ENCODE peak calls at places on chromosomes 11 and 22, in nine cellular contexts. One of them, this sample, is unnamed.

GRCh38 chr11:119774180-119774763 is 45.3 kb upstream of the NECTIN1 start:
- DNase-seq in HCT116: no peak
- DNase-seq in GM12878: no peak
- DNase-seq in Panc1: no peak
- DNase-seq in suprapubic skin: no peak
- DNase-seq in stomach: no peak
- DNase-seq in H1: no peak
- DNase-seq in spleen: peak
- DNase-seq in HL-60: no peak
- DNase-seq in this sample: no peak

GRCh38 chr11:81744336-81745116 is 989.1 kb downstream of the FAM181B start:
- DNase-seq in H1: no peak
- DNase-seq in spleen: no peak
- DNase-seq in suprapubic skin: no peak
- DNase-seq in HL-60: no peak
- DNase-seq in Panc1: no peak
- DNase-seq in GM12878: no peak
- DNase-seq in HCT116: no peak
- DNase-seq in stomach: no peak
- DNase-seq in this sample: peak

GRCh38 chr11:73680687-73681086 is 34.3 kb downstream of the PLEKHB1 start:
- DNase-seq in HL-60: no peak
- DNase-seq in Panc1: no peak
- DNase-seq in stomach: no peak
- DNase-seq in spleen: no peak
- DNase-seq in HCT116: no peak
- DNase-seq in GM12878: no peak
- DNase-seq in H1: no peak
- DNase-seq in suprapubic skin: no peak
- DNase-seq in this sample: no peak

GRCh38 chr11:35160902-35161585 is 22.1 kb downstream of the CD44 start:
- DNase-seq in GM12878: no peak
- DNase-seq in HL-60: no peak
- DNase-seq in HCT116: no peak
- DNase-seq in spleen: no peak
- DNase-seq in suprapubic skin: no peak
- DNase-seq in stomach: no peak
- DNase-seq in Panc1: no peak
- DNase-seq in H1: no peak
- DNase-seq in this sample: no peak

GRCh38 chr11:83409891-83410290 is 123.7 kb upstream of the CCDC90B start:
- DNase-seq in HCT116: no peak
- DNase-seq in stomach: peak
- DNase-seq in spleen: no peak
- DNase-seq in suprapubic skin: no peak
- DNase-seq in HL-60: no peak
- DNase-seq in Panc1: no peak
- DNase-seq in GM12878: no peak
- DNase-seq in H1: no peak
- DNase-seq in this sample: no peak

GRCh38 chr11:59206635-59207034 is 6.1 kb downstream of the MPEG1 start:
- DNase-seq in Panc1: no peak
- DNase-seq in spleen: no peak
- DNase-seq in HCT116: peak
- DNase-seq in stomach: peak
- DNase-seq in GM12878: no peak
- DNase-seq in HL-60: no peak
- DNase-seq in H1: peak
- DNase-seq in suprapubic skin: no peak
- DNase-seq in this sample: no peak

GRCh38 chr11:118437046-118437735 is 899 bp downstream of the KMT2A start:
- DNase-seq in spleen: peak
- DNase-seq in suprapubic skin: no peak
- DNase-seq in GM12878: no peak
- DNase-seq in Panc1: no peak
- DNase-seq in HCT116: no peak
- DNase-seq in stomach: no peak
- DNase-seq in H1: peak
- DNase-seq in HL-60: no peak
- DNase-seq in this sample: peak

GRCh38 chr11:3121931-3122774 is 43.0 kb downstream of the OSBPL5 start:
- DNase-seq in spleen: peak
- DNase-seq in GM12878: no peak
- DNase-seq in HCT116: no peak
- DNase-seq in stomach: peak
- DNase-seq in H1: no peak
- DNase-seq in Panc1: no peak
- DNase-seq in HL-60: no peak
- DNase-seq in suprapubic skin: peak
- DNase-seq in this sample: peak

GRCh38 chr11:112292785-112293407 is 32.2 kb upstream of the PLET1 start:
- DNase-seq in HCT116: no peak
- DNase-seq in GM12878: no peak
- DNase-seq in suprapubic skin: no peak
- DNase-seq in spleen: no peak
- DNase-seq in H1: no peak
- DNase-seq in Panc1: no peak
- DNase-seq in stomach: peak
- DNase-seq in HL-60: peak
- DNase-seq in this sample: no peak

GRCh38 chr11:7004482-7004881 is 15.7 kb downstream of the ZNF214 start:
- DNase-seq in spleen: no peak
- DNase-seq in Panc1: peak
- DNase-seq in stomach: no peak
- DNase-seq in suprapubic skin: no peak
- DNase-seq in HCT116: no peak
- DNase-seq in HL-60: no peak
- DNase-seq in GM12878: no peak
- DNase-seq in H1: no peak
- DNase-seq in this sample: no peak

GRCh38 chr11:18773104-18773503 is 18.5 kb downstream of the PTPN5 start:
- DNase-seq in HL-60: no peak
- DNase-seq in HCT116: no peak
- DNase-seq in spleen: no peak
- DNase-seq in H1: peak
- DNase-seq in suprapubic skin: no peak
- DNase-seq in stomach: no peak
- DNase-seq in GM12878: no peak
- DNase-seq in Panc1: no peak
- DNase-seq in this sample: no peak

GRCh38 chr11:120547871-120548681 is 36.5 kb downstream of the GRIK4 start:
- DNase-seq in HL-60: no peak
- DNase-seq in suprapubic skin: no peak
- DNase-seq in Panc1: no peak
- DNase-seq in spleen: peak
- DNase-seq in HCT116: peak
- DNase-seq in GM12878: no peak
- DNase-seq in stomach: peak
- DNase-seq in H1: no peak
- DNase-seq in this sample: peak

GRCh38 chr11:2368178-2368850 is 8.8 kb upstream of the CD81 start:
- DNase-seq in HCT116: no peak
- DNase-seq in HL-60: no peak
- DNase-seq in spleen: peak
- DNase-seq in H1: no peak
- DNase-seq in GM12878: no peak
- DNase-seq in suprapubic skin: no peak
- DNase-seq in Panc1: no peak
- DNase-seq in stomach: no peak
- DNase-seq in this sample: no peak

GRCh38 chr11:63829823-63830489 is 9.0 kb upstream of the MARK2 start:
- DNase-seq in stomach: no peak
- DNase-seq in Panc1: no peak
- DNase-seq in spleen: no peak
- DNase-seq in suprapubic skin: no peak
- DNase-seq in H1: peak
- DNase-seq in HL-60: no peak
- DNase-seq in GM12878: no peak
- DNase-seq in HCT116: no peak
- DNase-seq in this sample: no peak

GRCh38 chr11:6646631-6647281 is 8.9 kb downstream of the DCHS1 start:
- DNase-seq in HCT116: no peak
- DNase-seq in GM12878: peak
- DNase-seq in HL-60: peak
- DNase-seq in spleen: peak
- DNase-seq in Panc1: no peak
- DNase-seq in suprapubic skin: no peak
- DNase-seq in H1: no peak
- DNase-seq in stomach: no peak
- DNase-seq in this sample: peak

GRCh38 chr22:44096736-44097135 is 72.6 kb downstream of the PARVB start:
- DNase-seq in Panc1: no peak
- DNase-seq in spleen: peak
- DNase-seq in GM12878: no peak
- DNase-seq in HL-60: no peak
- DNase-seq in HCT116: no peak
- DNase-seq in H1: no peak
- DNase-seq in stomach: no peak
- DNase-seq in suprapubic skin: no peak
- DNase-seq in this sample: no peak

GRCh38 chr11:127273593-127274327 is 273.2 kb upstream of the KIRREL3 start:
- DNase-seq in suprapubic skin: no peak
- DNase-seq in HL-60: no peak
- DNase-seq in HCT116: no peak
- DNase-seq in stomach: no peak
- DNase-seq in spleen: no peak
- DNase-seq in Panc1: no peak
- DNase-seq in GM12878: no peak
- DNase-seq in H1: no peak
- DNase-seq in this sample: no peak
- TF ChIP-seq POLR2AphosphoS5 in suprapubic skin: no peak
- TF ChIP-seq POLR2AphosphoS5 in HL-60: no peak
- TF ChIP-seq POLR2AphosphoS5 in HCT116: no peak
- TF ChIP-seq POLR2AphosphoS5 in stomach: no peak
- TF ChIP-seq POLR2AphosphoS5 in spleen: no peak
- TF ChIP-seq POLR2AphosphoS5 in Panc1: no peak
- TF ChIP-seq POLR2AphosphoS5 in GM12878: no peak
- TF ChIP-seq POLR2AphosphoS5 in H1: no peak
- TF ChIP-seq POLR2AphosphoS5 in this sample: no peak

GRCh38 chr22:25068701-25069100 is 116.2 kb downstream of the KIAA1671 start:
- DNase-seq in spleen: peak
- DNase-seq in Panc1: no peak
- DNase-seq in GM12878: no peak
- DNase-seq in HL-60: no peak
- DNase-seq in H1: no peak
- DNase-seq in stomach: no peak
- DNase-seq in HCT116: no peak
- DNase-seq in suprapubic skin: no peak
- DNase-seq in this sample: peak
- H3K27ac ChIP-seq in spleen: peak
- H3K27ac ChIP-seq in Panc1: no peak
- H3K27ac ChIP-seq in GM12878: no peak
- H3K27ac ChIP-seq in HL-60: no peak
- H3K27ac ChIP-seq in H1: no peak
- H3K27ac ChIP-seq in stomach: peak
- H3K27ac ChIP-seq in HCT116: no peak
- H3K27ac ChIP-seq in suprapubic skin: no peak
- H3K27ac ChIP-seq in this sample: peak

GRCh38 chr11:11076276-11076675 is 218.4 kb upstream of the ZBED5 start:
- DNase-seq in suprapubic skin: no peak
- DNase-seq in H1: no peak
- DNase-seq in Panc1: no peak
- DNase-seq in HL-60: no peak
- DNase-seq in GM12878: no peak
- DNase-seq in HCT116: no peak
- DNase-seq in stomach: no peak
- DNase-seq in spleen: no peak
- DNase-seq in this sample: no peak

GRCh38 chr11:11077898-11078297 is 220.0 kb upstream of the ZBED5 start:
- DNase-seq in spleen: no peak
- DNase-seq in stomach: no peak
- DNase-seq in GM12878: no peak
- DNase-seq in Panc1: no peak
- DNase-seq in HL-60: no peak
- DNase-seq in H1: no peak
- DNase-seq in HCT116: no peak
- DNase-seq in suprapubic skin: no peak
- DNase-seq in this sample: no peak

GRCh38 chr11:11076879-11077278 is 219.0 kb upstream of the ZBED5 start:
- DNase-seq in GM12878: no peak
- DNase-seq in spleen: no peak
- DNase-seq in suprapubic skin: no peak
- DNase-seq in HCT116: no peak
- DNase-seq in H1: no peak
- DNase-seq in stomach: no peak
- DNase-seq in Panc1: no peak
- DNase-seq in HL-60: no peak
- DNase-seq in this sample: no peak

GRCh38 chr11:11075515-11076171 is 217.8 kb upstream of the ZBED5 start:
- DNase-seq in HCT116: no peak
- DNase-seq in GM12878: no peak
- DNase-seq in stomach: no peak
- DNase-seq in spleen: no peak
- DNase-seq in HL-60: no peak
- DNase-seq in Panc1: no peak
- DNase-seq in H1: no peak
- DNase-seq in suprapubic skin: no peak
- DNase-seq in this sample: peak

DNA sequence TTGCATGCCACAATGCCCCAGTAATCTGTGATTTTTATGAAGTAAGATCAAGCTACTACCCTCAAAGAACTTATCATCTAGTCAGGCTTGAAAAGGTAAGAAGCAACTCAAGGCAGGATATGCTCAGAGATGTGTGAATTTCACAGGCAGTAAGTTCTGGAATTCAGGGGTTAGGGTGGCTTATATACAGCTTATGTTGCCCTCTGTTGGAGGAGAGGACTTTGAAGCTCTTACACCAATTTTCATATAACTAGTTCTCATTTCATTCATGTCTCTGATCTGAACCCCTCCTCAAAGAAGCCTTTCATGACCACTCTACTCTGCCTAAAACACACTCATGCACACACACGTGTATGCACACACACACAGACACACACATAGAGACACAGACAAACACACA is 220.5 kb upstream of the ZBED5 start:
- DNase-seq in stomach: no peak
- DNase-seq in HL-60: no peak
- DNase-seq in GM12878: no peak
- DNase-seq in Panc1: no peak
- DNase-seq in HCT116: no peak
- DNase-seq in suprapubic skin: no peak
- DNase-seq in spleen: no peak
- DNase-seq in H1: no peak
- DNase-seq in this sample: no peak
- TF ChIP-seq CTCF in stomach: no peak
- TF ChIP-seq CTCF in HL-60: no peak
- TF ChIP-seq CTCF in GM12878: no peak
- TF ChIP-seq CTCF in Panc1: peak
- TF ChIP-seq CTCF in HCT116: peak
- TF ChIP-seq CTCF in suprapubic skin: no peak
- TF ChIP-seq CTCF in spleen: no peak
- TF ChIP-seq CTCF in H1: peak
- TF ChIP-seq CTCF in this sample: no peak

DNA sequence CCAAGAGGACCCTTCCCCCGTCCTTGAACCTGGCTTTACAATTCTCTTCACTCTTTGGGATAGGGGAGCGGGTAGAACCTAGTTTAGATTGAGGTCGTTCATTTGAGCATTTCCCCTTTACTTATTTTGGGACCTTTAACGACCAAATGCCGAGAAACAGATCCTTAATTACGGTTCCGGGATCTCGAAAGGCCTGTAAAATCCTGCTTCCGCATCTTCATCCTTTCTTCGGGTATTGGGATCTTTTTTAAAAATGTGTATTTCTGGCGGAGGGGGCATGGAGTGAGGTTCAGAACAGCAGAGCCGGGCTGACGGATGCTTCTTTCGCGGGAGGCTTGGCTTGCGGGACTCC is 397 bp upstream of the HIPK3 start:
- DNase-seq in GM12878: no peak
- DNase-seq in spleen: no peak
- DNase-seq in Panc1: no peak
- DNase-seq in HL-60: no peak
- DNase-seq in HCT116: no peak
- DNase-seq in suprapubic skin: no peak
- DNase-seq in H1: no peak
- DNase-seq in stomach: no peak
- DNase-seq in this sample: no peak
- TF ChIP-seq POLR2AphosphoS5 in GM12878: peak
- TF ChIP-seq POLR2AphosphoS5 in spleen: no peak
- TF ChIP-seq POLR2AphosphoS5 in Panc1: peak
- TF ChIP-seq POLR2AphosphoS5 in HL-60: no peak
- TF ChIP-seq POLR2AphosphoS5 in HCT116: no peak
- TF ChIP-seq POLR2AphosphoS5 in suprapubic skin: no peak
- TF ChIP-seq POLR2AphosphoS5 in H1: peak
- TF ChIP-seq POLR2AphosphoS5 in stomach: no peak
- TF ChIP-seq POLR2AphosphoS5 in this sample: no peak